ENCODE peak calls at places on chromosomes 11 and 22, in eight cellular contexts. N is body of pancreas, C is right lobe of liver, Y is GM12878, K is upper lobe of left lung, A is HCT116, D is HepG2, E is IMR-90. G is an unnamed sample. For H3K36me3, the result is how much of the 10 kb centered on the place peaks cover.

GRCh38 chr11:95398437-95399112 is 167.6 kb upstream of the SESN3 start:
- ATAC-seq in N (no peak), C (no peak), Y (no peak), K (no peak), A (no peak), D (no peak), E (no peak), G (no peak)

GRCh38 chr11:70482529-70482917 is 84.2 kb downstream of the CTTN start:
- ATAC-seq in N (no peak), C (no peak), Y (no peak), K (peak), A (peak), D (no peak), E (peak), G (peak)

GRCh38 chr11:119641991-119642745 is 86.8 kb downstream of the NECTIN1 start:
- ATAC-seq in N (no peak), C (peak), Y (peak), K (no peak), A (peak), D (peak), E (peak), G (no peak)

GRCh38 chr11:100830978-100831732 is 144.1 kb downstream of the ARHGAP42 start:
- ATAC-seq in N (no peak), C (no peak), Y (no peak), K (no peak), A (peak), D (peak), E (peak), G (peak)

GRCh38 chr11:66183581-66184048 is 84.8 kb upstream of the RAB1B start:
- ATAC-seq in N (no peak), C (no peak), Y (peak), K (no peak), A (peak), D (no peak), E (no peak), G (no peak)

GRCh38 chr11:128837627-128838026 is 29.5 kb downstream of the KCNJ1 start:
- ATAC-seq in N (no peak), C (peak), Y (no peak), K (peak), A (no peak), D (no peak), E (no peak), G (peak)

GRCh38 chr11:116043857-116044256 is 539.6 kb upstream of the CADM1 start:
- ATAC-seq in N (no peak), C (peak), Y (no peak), K (no peak), A (no peak), D (no peak), E (no peak), G (no peak)

GRCh38 chr11:7451952-7452507 is 33.3 kb upstream of the OLFML1 start:
- ATAC-seq in N (no peak), C (no peak), Y (no peak), K (peak), A (no peak), D (no peak), E (no peak), G (no peak)

GRCh38 chr11:31641477-31642062 is 132.0 kb downstream of the ELP4 start:
- ATAC-seq in N (no peak), C (peak), Y (no peak), K (no peak), A (peak), D (no peak), E (no peak), G (no peak)

GRCh38 chr22:32615874-32616564 is 141.4 kb downstream of the FBXO7 start:
- ATAC-seq in N (no peak), C (no peak), Y (no peak), K (no peak), A (no peak), D (peak), E (no peak), G (no peak)

GRCh38 chr22:17912942-17913704 is 111.2 kb downstream of the MICAL3 start:
- ATAC-seq in N (no peak), C (no peak), Y (no peak), K (no peak), A (no peak), D (no peak), E (no peak), G (no peak)

GRCh38 chr11:126893796-126894195 is 106.8 kb downstream of the KIRREL3 start:
- ATAC-seq in N (no peak), C (no peak), Y (no peak), K (no peak), A (no peak), D (no peak), E (no peak), G (no peak)

GRCh38 chr22:50733521-50734342 is 4.3 kb upstream of the ACR start:
- ATAC-seq in N (no peak), C (no peak), Y (no peak), K (no peak), A (no peak), D (no peak), E (peak), G (no peak)

DNA sequence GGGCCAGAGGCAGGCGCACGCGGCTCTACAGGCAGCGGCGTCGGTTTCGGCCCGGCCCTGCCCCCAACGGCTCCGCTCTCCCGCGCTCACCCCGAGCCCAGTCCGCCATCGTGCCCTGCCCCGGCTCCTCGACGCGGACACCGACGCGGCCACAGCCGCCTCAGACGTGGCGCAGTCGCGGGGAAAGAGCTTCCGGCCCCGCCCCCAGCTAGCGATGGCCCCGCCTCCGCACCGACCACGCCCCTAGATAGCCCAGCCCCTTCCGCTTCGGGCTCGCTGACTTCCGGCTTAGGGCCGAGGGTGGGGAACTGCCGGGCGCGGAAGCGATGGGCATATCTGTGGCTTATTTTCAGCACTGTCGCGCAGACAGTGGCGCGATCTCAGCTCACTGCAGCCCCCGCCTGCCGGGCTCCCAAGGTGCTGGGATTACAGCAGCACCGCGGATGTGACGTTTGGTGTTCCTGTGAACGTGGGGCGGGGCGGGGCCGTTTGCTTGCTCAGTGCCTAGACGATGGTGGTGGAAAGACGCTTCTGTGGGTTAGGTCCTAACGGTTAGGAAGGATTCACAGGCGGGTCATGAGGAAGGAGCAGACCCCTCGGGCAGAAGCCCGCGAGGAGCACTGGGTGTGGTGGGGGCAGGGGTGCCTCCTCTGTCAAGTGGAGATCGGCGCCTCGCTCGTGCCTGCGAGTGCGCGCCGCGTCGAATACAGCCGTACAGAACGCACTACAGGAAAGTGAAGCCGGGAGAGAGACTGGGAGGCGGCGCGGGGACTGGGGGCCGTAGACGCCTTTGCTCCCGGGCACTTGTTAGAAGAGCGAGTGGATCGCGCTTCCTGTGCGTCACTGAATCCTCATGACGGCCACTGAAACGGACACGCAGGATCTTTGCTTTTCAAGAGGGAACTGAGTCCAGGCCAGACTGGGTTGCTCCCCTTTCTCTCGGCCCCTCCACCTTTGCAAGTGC is at the start of the genes BET1L and RIC8A:
- ATAC-seq in N (peak), C (peak), Y (peak), K (peak), A (peak), D (peak), E (peak), G (peak)
- TF ChIP-seq POLR2A in N (peak), C (peak), Y (peak), K (peak), A (peak), D (peak), E (peak), G (peak)

GRCh38 chr22:37058917-37059701 is 7.6 kb downstream of the KCTD17 start:
- ATAC-seq in N (no peak), C (no peak), Y (no peak), K (no peak), A (peak), D (no peak), E (no peak), G (no peak)
- H3K36me3 ChIP-seq in N (under half), C (under half), Y (under half), K (under half), A (under half), D (under half), E (under half), G (under half)

GRCh38 chr11:28476864-28477263 is 368.7 kb downstream of the METTL15 start:
- ATAC-seq in N (no peak), C (no peak), Y (peak), K (no peak), A (no peak), D (no peak), E (no peak), G (no peak)

GRCh38 chr11:28482666-28483065 is 374.5 kb downstream of the METTL15 start:
- ATAC-seq in N (no peak), C (no peak), Y (no peak), K (no peak), A (no peak), D (no peak), E (no peak), G (no peak)

GRCh38 chr11:28476053-28476452 is 367.9 kb downstream of the METTL15 start:
- ATAC-seq in N (no peak), C (no peak), Y (no peak), K (no peak), A (no peak), D (no peak), E (no peak), G (no peak)

GRCh38 chr11:28483072-28483867 is 375.1 kb downstream of the METTL15 start:
- ATAC-seq in N (no peak), C (no peak), Y (no peak), K (no peak), A (no peak), D (no peak), E (no peak), G (no peak)

DNA sequence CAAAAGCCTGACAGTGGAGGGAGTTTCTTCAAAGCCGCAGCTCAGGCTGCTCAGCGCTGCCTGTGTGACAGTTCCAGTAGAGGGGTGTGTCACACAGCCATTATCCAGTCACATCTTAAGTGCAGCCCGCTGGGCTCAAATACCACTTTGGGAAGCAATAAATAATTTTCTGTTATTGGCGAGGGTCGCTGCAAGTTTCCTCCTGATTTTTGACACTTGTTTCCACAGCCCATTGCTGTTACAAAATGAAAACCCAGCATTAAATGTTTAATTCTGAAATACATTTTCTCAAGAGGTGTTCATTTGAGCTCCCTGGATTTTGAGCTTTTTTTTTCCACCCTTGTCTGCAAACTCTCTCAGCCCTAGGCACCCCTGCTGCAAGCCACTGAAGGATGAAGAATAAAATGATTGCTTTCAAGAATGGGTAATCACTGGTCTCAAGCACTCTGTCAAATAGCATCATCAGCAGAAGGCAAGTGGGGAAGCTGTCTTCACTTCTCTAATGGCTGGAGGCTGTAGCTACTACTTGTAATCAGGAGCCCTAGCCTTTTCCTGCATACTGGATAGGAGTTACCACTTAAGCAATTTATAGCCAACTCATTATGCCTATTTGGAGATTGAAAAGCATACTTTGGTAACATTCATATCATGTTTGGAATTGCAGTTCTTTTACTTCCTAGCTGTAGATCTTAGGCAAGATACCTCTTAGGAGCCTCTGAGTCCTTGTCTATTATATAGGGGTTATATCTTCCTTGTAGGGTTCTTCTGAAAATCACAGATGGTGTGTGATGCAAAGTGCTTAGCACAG is 373.7 kb downstream of the METTL15 start:
- ATAC-seq in N (no peak), C (no peak), Y (no peak), K (no peak), A (no peak), D (no peak), E (peak), G (no peak)
- H3K27ac ChIP-seq in N (no peak), C (no peak), Y (no peak), K (no peak), A (no peak), D (no peak), E (no peak), G (no peak)

DNA sequence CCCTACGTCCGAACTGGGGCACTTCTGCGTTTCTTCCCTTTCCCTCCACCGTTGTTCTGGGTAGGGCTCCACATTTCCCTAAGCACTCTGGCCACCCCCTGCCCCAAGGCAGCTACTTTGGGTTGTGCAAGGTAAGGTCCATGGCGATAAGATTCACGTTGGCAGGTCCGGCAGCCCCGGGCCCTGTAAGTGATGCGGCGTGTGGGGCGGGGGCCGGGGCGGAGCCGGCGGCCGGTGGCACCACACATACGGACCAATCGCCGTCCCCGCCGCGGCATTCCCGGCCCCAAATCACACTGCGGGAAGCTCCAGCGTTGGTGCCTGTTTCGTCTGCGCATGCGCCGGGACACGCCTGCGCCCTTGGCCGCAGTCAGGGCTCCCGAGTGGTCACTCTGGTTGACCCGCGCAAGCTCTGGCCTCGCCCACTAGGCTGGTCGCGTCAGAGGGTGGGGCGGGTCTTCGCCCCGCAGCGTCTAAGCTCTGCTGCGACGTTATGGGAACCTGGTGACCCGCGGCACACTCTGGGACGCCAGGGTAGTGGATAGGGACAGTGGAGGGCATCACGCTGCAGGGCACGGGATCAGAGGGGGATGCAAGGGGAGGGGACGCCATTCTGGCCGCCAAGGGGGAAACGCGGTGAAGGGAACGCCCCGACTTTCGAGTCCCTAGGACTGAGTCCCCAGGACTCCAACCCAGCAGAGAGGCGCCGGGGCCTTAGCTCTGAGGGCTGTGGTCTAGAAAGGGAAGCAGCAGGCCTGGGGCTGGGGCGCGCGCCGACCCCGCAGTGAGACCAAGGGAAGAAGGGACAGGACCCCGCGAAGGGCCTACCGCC is 1.6 kb downstream of the FADS1 start:
- ATAC-seq in N (peak), C (peak), Y (peak), K (peak), A (peak), D (peak), E (peak), G (peak)
- TF ChIP-seq POLR2A in N (peak), C (peak), Y (peak), K (no peak), A (peak), D (peak), E (peak), G (peak)

DNA sequence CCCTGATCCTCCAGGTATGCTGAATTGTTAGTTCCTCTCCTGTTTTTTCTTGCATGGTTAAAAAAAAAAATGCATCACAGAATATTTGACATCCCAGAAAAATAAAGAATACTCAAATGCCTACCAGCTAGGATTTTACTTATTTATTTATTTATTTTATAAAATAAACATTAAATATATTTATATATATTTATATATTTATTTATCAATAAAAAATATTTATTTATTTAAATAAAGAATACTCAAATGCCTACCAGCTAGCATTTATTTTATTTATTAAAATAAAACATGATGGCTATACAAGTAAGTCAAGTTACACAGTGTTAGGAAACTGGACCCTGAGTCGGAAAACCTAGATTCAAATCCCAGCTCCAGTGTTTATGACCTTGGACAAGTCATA is 164.1 kb downstream of the NAV2 start:
- ATAC-seq in N (no peak), C (no peak), Y (no peak), K (no peak), A (no peak), D (no peak), E (no peak), G (no peak)
- H3K36me3 ChIP-seq in N (under half), C (under half), Y (under half), K (under half), A (under half), D (under half), E (under half), G (under half)

DNA sequence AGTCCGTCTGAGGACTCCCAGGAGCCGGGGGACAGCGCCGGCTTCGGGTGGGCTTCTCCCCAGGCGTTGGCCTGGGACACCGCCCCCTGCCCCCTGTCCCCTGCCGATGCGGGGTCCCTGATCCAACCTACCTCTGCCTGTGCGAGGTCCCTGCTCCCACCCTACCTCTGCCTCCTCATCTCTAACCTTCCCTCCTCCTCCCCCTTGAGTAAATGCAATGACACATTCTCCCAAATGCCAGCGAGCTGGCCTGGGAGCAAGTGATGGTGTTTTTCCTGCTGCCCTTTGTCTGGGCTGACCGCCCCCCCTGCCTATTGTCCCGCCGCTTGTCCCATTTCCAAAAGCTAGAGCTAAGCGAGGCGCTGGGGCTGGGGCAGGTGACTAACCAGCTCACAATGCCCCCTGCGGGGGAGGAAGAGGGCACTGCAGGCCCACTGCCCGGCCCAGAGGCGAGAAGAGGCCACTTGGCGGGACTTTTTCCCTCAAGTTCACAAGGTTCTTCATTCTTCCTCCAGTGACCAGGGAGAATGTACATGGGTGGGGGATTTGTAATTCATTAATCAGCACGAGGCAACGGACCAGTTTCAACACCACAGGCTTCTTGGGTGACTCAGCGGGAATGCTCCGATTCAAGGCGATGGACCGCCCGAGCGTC is 645 bp upstream of the CLCF1 start:
- ATAC-seq in N (peak), C (peak), Y (peak), K (peak), A (peak), D (peak), E (peak), G (peak)
- H3K27ac ChIP-seq in N (peak), C (peak), Y (no peak), K (peak), A (peak), D (no peak), E (peak), G (peak)

DNA sequence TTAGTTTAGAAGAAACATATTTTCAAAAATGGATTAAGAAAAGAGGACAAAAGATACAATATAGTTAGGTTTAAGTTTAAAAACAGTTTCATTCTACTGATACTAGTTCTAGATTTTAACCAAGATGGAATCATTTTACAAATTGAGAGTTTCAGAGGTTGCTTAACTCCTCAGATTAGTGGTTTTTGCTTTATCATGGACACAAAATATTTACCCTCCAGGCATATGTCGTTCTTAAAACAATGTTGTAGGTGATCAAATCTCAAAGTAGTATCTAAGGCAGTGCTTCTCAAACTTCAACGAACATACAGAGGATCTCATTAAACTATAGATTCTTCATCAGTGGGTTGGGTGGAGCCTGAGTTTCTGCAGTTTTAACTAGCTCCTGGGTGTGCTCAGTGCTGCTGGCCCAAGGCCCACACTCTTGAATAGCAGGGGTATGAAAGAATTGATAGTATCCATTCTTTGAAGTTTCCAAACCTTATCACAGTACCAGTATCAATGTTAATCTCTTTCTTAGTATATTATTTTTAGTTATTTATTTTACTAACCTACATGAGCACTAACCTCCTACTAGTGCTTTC is 48.0 kb downstream of the YAP1 start:
- ATAC-seq in N (no peak), C (no peak), Y (no peak), K (no peak), A (no peak), D (no peak), E (no peak), G (no peak)
- TF ChIP-seq POLR2A in N (no peak), C (no peak), Y (no peak), K (no peak), A (no peak), D (no peak), E (no peak), G (no peak)